ENCODE peak calls at places on chromosomes 7 and 10, in five cellular contexts. T is cardiac fibroblast; G is OCI-LY7; C is stimulated activated CD4-positive, alpha-beta T cell treated with anti-CD3 and anti-CD28 coated beads, Interleukin-4, amount 100 ng/mL, for 48 hours; U is D341Med. V is an unnamed sample.

GRCh38 chr7:155701972-155702544 is 57.6 kb downstream of the RBM33 start:
- DNase-seq in T (peak; percentile 13), U (no peak), C (no peak), G (no peak), V (no peak)

GRCh38 chr7:126783613-126784012 is 469.1 kb downstream of the GRM8 start:
- DNase-seq in G (no peak), T (no peak), C (no peak), U (no peak), V (no peak)

GRCh38 chr7:155961241-155962190 is 149.3 kb upstream of the SHH start:
- DNase-seq in G (no peak), T (no peak), C (peak; percentile 20), U (no peak), V (peak; percentile 22)

GRCh38 chr7:93985101-93985500 is 19.1 kb downstream of the BET1 start:
- DNase-seq in U (no peak), G (no peak), C (no peak), T (no peak), V (no peak)

GRCh38 chr7:28354601-28355062 is 57.7 kb upstream of the CREB5 start:
- DNase-seq in C (no peak), U (no peak), T (peak; percentile 94), G (no peak), V (no peak)

GRCh38 chr7:28685660-28686417 is 272.3 kb downstream of the TRIL start:
- DNase-seq in U (peak; percentile 38), G (no peak), C (no peak), T (peak; percentile 99), V (no peak)

GRCh38 chr10:133385214-133385613 is 6.2 kb downstream of the PAOX start:
- DNase-seq in C (no peak), U (no peak), T (no peak), G (no peak), V (no peak)

GRCh38 chr7:73770002-73770859 is at the start of gene CLDN3:
- DNase-seq in C (peak; percentile 10), T (peak; percentile 6), U (no peak), G (peak; percentile 13), V (no peak)

GRCh38 chr7:80417211-80417793 is 94.6 kb downstream of the GNAT3 start:
- DNase-seq in U (no peak), G (no peak), T (no peak), C (no peak), V (no peak)

GRCh38 chr7:140670343-140670935 is 2.3 kb upstream of the ADCK2 start:
- DNase-seq in G (peak; percentile 10), T (no peak), C (no peak), U (no peak), V (no peak)

GRCh38 chr7:82067628-82068264 is 297.9 kb upstream of the HGF start:
- DNase-seq in T (no peak), G (no peak), C (no peak), U (no peak), V (no peak)

GRCh38 chr7:159136013-159136412 is 8.7 kb downstream of the VIPR2 start:
- DNase-seq in G (no peak), C (no peak), T (no peak), U (no peak), V (no peak)

GRCh38 chr7:8291742-8292141 is 29.8 kb upstream of the ICA1 start:
- DNase-seq in T (no peak), G (no peak), C (no peak), U (no peak), V (no peak)